ENCODE peak calls at places on chromosomes 16 and 17, in ten cellular contexts. R is dermis blood vessel endothelial cell; O is prostate gland; Y is T-cell; Q is SHP77 treated with DMSO at 0.1 percent for 48 hours; B is ACHN; C is non-pigmented ciliary epithelial cell; N is effector CD4-positive, alpha-beta T cell; M is CD4-positive, alpha-beta T cell; T is fibroblast of lung. F is an unnamed sample.

GRCh38 chr16:8655184-8655717 is 19.2 kb upstream of the ABAT start:
- DNase-seq in R (peak; percentile 54), O (no peak), Y (no peak), Q (no peak), B (peak; percentile 57), C (no peak), N (no peak), M (no peak), T (peak; percentile 18), F (peak; percentile 5)

GRCh38 chr16:87602821-87603683 is 744 bp downstream of the JPH3 start:
- DNase-seq in R (no peak), O (no peak), Y (no peak), Q (no peak), B (no peak), C (no peak), N (no peak), M (no peak), T (no peak), F (no peak)

GRCh38 chr16:817001-817906 is 16.7 kb upstream of the GNG13 start:
- DNase-seq in R (no peak), O (no peak), Y (no peak), Q (no peak), B (no peak), C (no peak), N (no peak), M (no peak), T (no peak), F (no peak)

GRCh38 chr17:48101012-48101720 is at the start of gene CBX1:
- DNase-seq in R (peak; percentile 97), O (peak; percentile 88), Y (peak; percentile 94), Q (peak; percentile 91), B (peak; percentile 96), C (peak; percentile 77), N (peak; percentile 93), M (peak; percentile 91), T (peak; percentile 93), F (peak; percentile 92)

GRCh38 chr16:75250809-75251279 is 580 bp downstream of the BCAR1 start:
- DNase-seq in R (peak; percentile 53), O (no peak), Y (no peak), Q (no peak), B (peak; percentile 85), C (no peak), N (no peak), M (no peak), T (no peak), F (no peak)

GRCh38 chr17:27888945-27889344 is 4.2 kb downstream of the LYRM9 start:
- DNase-seq in R (peak; percentile 14), O (no peak), Y (no peak), Q (no peak), B (peak; percentile 78), C (no peak), N (no peak), M (no peak), T (peak; percentile 12), F (no peak)

GRCh38 chr16:66081967-66082366 is 284.5 kb upstream of the CDH5 start:
- DNase-seq in R (no peak), O (no peak), Y (no peak), Q (no peak), B (no peak), C (peak; percentile 67), N (no peak), M (no peak), T (peak; percentile 97), F (no peak)

GRCh38 chr16:63539276-63539675 is 1503.0 kb upstream of the CDH8 start:
- DNase-seq in R (no peak), O (no peak), Y (no peak), Q (no peak), B (no peak), C (no peak), N (no peak), M (no peak), T (peak; percentile 6), F (no peak)

GRCh38 chr17:76417499-76418143 is 33.2 kb downstream of the SPHK1 start:
- DNase-seq in R (peak; percentile 29), O (no peak), Y (no peak), Q (peak; percentile 53), B (peak; percentile 28), C (no peak), N (no peak), M (no peak), T (peak; percentile 18), F (no peak)

GRCh38 chr17:2054262-2054739 is 602 bp upstream of the HIC1 start:
- DNase-seq in R (peak; percentile 62), O (no peak), Y (no peak), Q (peak; percentile 28), B (peak; percentile 44), C (no peak), N (peak; percentile 30), M (no peak), T (peak; percentile 80), F (no peak)

GRCh38 chr16:19203374-19203966 is 35.4 kb downstream of the SYT17 start:
- DNase-seq in R (no peak), O (peak; percentile 24), Y (no peak), Q (no peak), B (no peak), C (no peak), N (no peak), M (no peak), T (no peak), F (no peak)

GRCh38 chr16:66658143-66658859 is 38.2 kb downstream of the CMTM4 start:
- DNase-seq in R (no peak), O (no peak), Y (no peak), Q (no peak), B (no peak), C (no peak), N (no peak), M (no peak), T (no peak), F (no peak)

GRCh38 chr16:19722269-19722952 is 4.3 kb downstream of the IQCK start:
- DNase-seq in R (no peak), O (no peak), Y (no peak), Q (no peak), B (no peak), C (no peak), N (no peak), M (no peak), T (no peak), F (no peak)

GRCh38 chr16:23608194-23608593 is 12.1 kb upstream of the NDUFAB1 start:
- DNase-seq in R (peak; percentile 93), O (no peak), Y (no peak), Q (no peak), B (peak; percentile 67), C (peak; percentile 41), N (no peak), M (no peak), T (peak; percentile 66), F (no peak)

GRCh38 chr16:4322121-4323035 is 6.5 kb downstream of the GLIS2 start:
- DNase-seq in R (no peak), O (no peak), Y (no peak), Q (no peak), B (no peak), C (no peak), N (no peak), M (no peak), T (no peak), F (no peak)

GRCh38 chr17:48593840-48594411 is 347 bp upstream of the HOXB5 start:
- DNase-seq in R (peak; percentile 88), O (peak; percentile 20), Y (peak; percentile 82), Q (peak; percentile 94), B (peak; percentile 78), C (no peak), N (peak; percentile 77), M (peak; percentile 68), T (peak; percentile 87), F (peak; percentile 82)

GRCh38 chr17:49464049-49464448 is 31.0 kb upstream of the NGFR start:
- DNase-seq in R (no peak), O (no peak), Y (no peak), Q (no peak), B (no peak), C (no peak), N (no peak), M (no peak), T (no peak), F (no peak)

GRCh38 chr17:75646626-75646968 is 13.4 kb downstream of the SMIM5 start:
- DNase-seq in R (no peak), O (no peak), Y (no peak), Q (no peak), B (no peak), C (no peak), N (no peak), M (no peak), T (no peak), F (no peak)

GRCh38 chr17:34081269-34081668 is 173.8 kb upstream of the CCL2 start:
- DNase-seq in R (peak; percentile 45), O (no peak), Y (no peak), Q (no peak), B (peak; percentile 26), C (no peak), N (no peak), M (no peak), T (no peak), F (no peak)

GRCh38 chr16:87556941-87557459 is 45.3 kb upstream of the JPH3 start:
- DNase-seq in R (no peak), O (no peak), Y (no peak), Q (no peak), B (no peak), C (no peak), N (no peak), M (no peak), T (no peak), F (no peak)

GRCh38 chr16:66264311-66265105 is 102.0 kb upstream of the CDH5 start:
- DNase-seq in R (no peak), O (no peak), Y (no peak), Q (no peak), B (no peak), C (no peak), N (no peak), M (no peak), T (peak; percentile 34), F (no peak)

GRCh38 chr16:920722-921121 is 50.1 kb downstream of the LMF1 start:
- DNase-seq in R (no peak), O (no peak), Y (no peak), Q (no peak), B (no peak), C (no peak), N (no peak), M (no peak), T (no peak), F (no peak)

GRCh38 chr17:44297975-44298374 is 10.4 kb upstream of the RUNDC3A start:
- DNase-seq in R (no peak), O (no peak), Y (no peak), Q (no peak), B (no peak), C (no peak), N (no peak), M (no peak), T (no peak), F (no peak)

GRCh38 chr17:16463341-16464000 is 28.5 kb downstream of the LRRC75A start:
- DNase-seq in R (peak; percentile 77), O (no peak), Y (no peak), Q (peak; percentile 81), B (peak; percentile 45), C (no peak), N (no peak), M (no peak), T (peak; percentile 54), F (no peak)

GRCh38 chr17:77458202-77459017 is 317.6 kb downstream of the SEC14L1 start:
- DNase-seq in R (no peak), O (no peak), Y (no peak), Q (no peak), B (no peak), C (no peak), N (no peak), M (no peak), T (no peak), F (no peak)

GRCh38 chr16:77807071-77807470 is 18.7 kb downstream of the VAT1L start:
- DNase-seq in R (no peak), O (no peak), Y (no peak), Q (no peak), B (no peak), C (no peak), N (no peak), M (no peak), T (no peak), F (no peak)

GRCh38 chr16:57007530-57007929 is 18.2 kb downstream of the NLRC5 start:
- DNase-seq in R (no peak), O (no peak), Y (no peak), Q (no peak), B (no peak), C (no peak), N (no peak), M (no peak), T (no peak), F (no peak)

GRCh38 chr17:9274119-9274445 is 252.8 kb downstream of the NTN1 start:
- DNase-seq in R (no peak), O (no peak), Y (no peak), Q (no peak), B (no peak), C (no peak), N (no peak), M (no peak), T (no peak), F (no peak)

F was measured in naive thymus-derived CD8-positive, alpha-beta T cell.